ENCODE peak calls at places on chromosomes 2 and 18, in nine cellular contexts. C, Y, L, J, Q, Z, A, M and G are unnamed samples.

GRCh38 chr2:55144922-55145820 is 86.9 kb downstream of the CLHC1 start:
- DNase-seq in Y (no peak), A (no peak), Z (no peak), Q (no peak), C (no peak), J (no peak), M (no peak), L (no peak), G (no peak)

GRCh38 chr18:57921708-57922107 is 118.6 kb upstream of the ATP8B1 start:
- DNase-seq in Q (no peak), A (peak; percentile 16), M (no peak), J (no peak), C (no peak), L (no peak), Y (no peak), Z (peak; percentile 60), G (peak; percentile 5)

GRCh38 chr2:121356058-121356640 is 71.1 kb upstream of the TFCP2L1 start:
- DNase-seq in A (peak; percentile 83), J (no peak), Q (no peak), Y (no peak), Z (peak; percentile 69), M (peak; percentile 62), C (no peak), L (no peak), G (peak; percentile 79)

GRCh38 chr18:37565985-37566478 is 434 bp upstream of the CELF4 start:
- DNase-seq in A (peak; percentile 65), M (peak; percentile 60), Y (no peak), C (peak; percentile 82), Q (peak; percentile 77), Z (peak; percentile 5), L (peak; percentile 64), J (no peak), G (peak; percentile 54)

GRCh38 chr2:15757820-15758586 is 166.3 kb downstream of the DDX1 start:
- DNase-seq in M (peak; percentile 3), L (no peak), A (no peak), C (no peak), Q (no peak), J (no peak), Z (no peak), Y (no peak), G (no peak)

GRCh38 chr2:69116438-69116837 is 103.5 kb downstream of the ANTXR1 start:
- DNase-seq in Y (no peak), L (no peak), M (no peak), J (no peak), Q (no peak), A (peak; percentile 26), C (no peak), Z (peak; percentile 50), G (no peak)

GRCh38 chr2:140186201-140186775 is 1406.1 kb upstream of the NXPH2 start:
- DNase-seq in L (no peak), A (peak; percentile 58), M (no peak), Y (no peak), Z (no peak), Q (no peak), C (no peak), J (no peak), G (no peak)

GRCh38 chr2:22035333-22035964 is 911.7 kb downstream of the TDRD15 start:
- DNase-seq in M (no peak), Q (no peak), L (no peak), J (no peak), Z (no peak), C (no peak), A (peak; percentile 3), Y (no peak), G (no peak)

GRCh38 chr2:88206665-88207347 is 36.7 kb downstream of the THNSL2 start:
- DNase-seq in M (no peak), A (no peak), C (no peak), Q (no peak), L (no peak), J (no peak), Y (no peak), Z (no peak), G (no peak)

GRCh38 chr2:45862843-45863242 is 211.4 kb downstream of the PRKCE start:
- DNase-seq in J (no peak), C (no peak), Y (no peak), M (no peak), L (no peak), A (no peak), Q (no peak), Z (no peak), G (no peak)

GRCh38 chr2:144419218-144419617 is 100.7 kb downstream of the ZEB2 start:
- DNase-seq in L (no peak), Q (no peak), C (no peak), Z (no peak), J (no peak), M (no peak), Y (no peak), A (no peak), G (no peak)

GRCh38 chr2:96760986-96761832 is 507 bp downstream of the CNNM4 start:
- DNase-seq in M (peak; percentile 50), L (peak; percentile 72), Y (no peak), J (no peak), Z (no peak), A (peak; percentile 30), C (peak; percentile 90), Q (no peak), G (peak; percentile 30)

GRCh38 chr18:12086249-12086648 is 7.4 kb upstream of the ANKRD62 start:
- DNase-seq in Z (no peak), J (no peak), Q (no peak), A (no peak), L (no peak), Y (no peak), C (peak; percentile 77), M (no peak), G (no peak)

GRCh38 chr18:3692113-3692621 is 242.2 kb downstream of the TGIF1 start:
- DNase-seq in L (no peak), A (no peak), M (no peak), C (no peak), Y (no peak), J (no peak), Z (no peak), Q (no peak), G (no peak)

GRCh38 chr2:85409719-85410583 is at the start of gene CAPG:
- DNase-seq in L (peak; percentile 73), M (peak; percentile 68), A (no peak), Z (no peak), C (peak; percentile 93), Y (no peak), J (no peak), Q (no peak), G (no peak)

GRCh38 chr2:176079851-176080539 is 3.8 kb downstream of the EVX2 start:
- DNase-seq in Q (no peak), A (peak; percentile 23), J (no peak), Y (no peak), L (no peak), C (peak; percentile 68), M (peak; percentile 90), Z (peak; percentile 30), G (peak; percentile 59)

GRCh38 chr2:157182834-157183396 is 74.6 kb upstream of the GALNT5 start:
- DNase-seq in C (no peak), M (no peak), Q (no peak), Z (peak; percentile 97), L (no peak), Y (no peak), A (peak; percentile 94), J (no peak), G (no peak)

GRCh38 chr2:143525006-143525405 is 395.8 kb downstream of the ARHGAP15 start:
- DNase-seq in A (peak; percentile 30), Y (no peak), M (no peak), Z (peak; percentile 34), C (no peak), Q (no peak), J (no peak), L (no peak), G (no peak)

GRCh38 chr2:190783513-190784263 is 96.9 kb upstream of the GLS start:
- DNase-seq in C (no peak), Z (no peak), M (no peak), A (no peak), J (no peak), Q (no peak), L (no peak), Y (no peak), G (no peak)

GRCh38 chr18:23356915-23357421 is 96.1 kb upstream of the RIOK3 start:
- DNase-seq in Z (peak; percentile 55), L (no peak), Q (no peak), Y (no peak), A (peak; percentile 90), C (no peak), M (no peak), J (peak; percentile 0), G (no peak)

GRCh38 chr2:121910139-121910538 is 154.7 kb downstream of the TSN start:
- DNase-seq in M (no peak), J (no peak), L (no peak), A (peak; percentile 6), C (no peak), Y (no peak), Q (no peak), Z (peak; percentile 6), G (no peak)

GRCh38 chr2:111659361-111660281 is 224.4 kb downstream of the ANAPC1 start:
- DNase-seq in J (peak; percentile 75), Y (no peak), C (peak; percentile 91), L (peak; percentile 83), A (peak; percentile 89), Z (peak; percentile 85), Q (no peak), M (peak; percentile 73), G (peak; percentile 98)

GRCh38 chr2:38421274-38422056 is 44.4 kb upstream of the ATL2 start:
- DNase-seq in J (no peak), M (no peak), Q (no peak), C (no peak), Y (no peak), L (no peak), Z (no peak), A (no peak), G (peak; percentile 61)

GRCh38 chr18:35010983-35011382 is 30.2 kb upstream of the MAPRE2 start:
- DNase-seq in Q (no peak), Y (no peak), L (no peak), M (no peak), A (peak; percentile 66), Z (peak; percentile 10), C (no peak), J (no peak), G (no peak)

GRCh38 chr2:95402370-95403203 is at the start of gene FAHD2A:
- DNase-seq in A (peak; percentile 87), Q (peak; percentile 92), M (peak; percentile 93), C (peak; percentile 99), Z (peak; percentile 84), L (peak; percentile 98), Y (peak; percentile 92), J (peak; percentile 97), G (peak; percentile 95)

GRCh38 chr2:137000790-137001189 is 235.4 kb downstream of the THSD7B start:
- DNase-seq in C (no peak), Y (no peak), M (no peak), L (no peak), Z (no peak), Q (no peak), J (no peak), A (no peak), G (no peak)

GRCh38 chr2:200654823-200655222 is 69.0 kb downstream of the AOX1 start:
- DNase-seq in M (no peak), C (no peak), Q (no peak), Z (no peak), Y (no peak), A (no peak), J (no peak), L (no peak), G (no peak)

GRCh38 chr2:77521482-77521881 is 694 bp downstream of the LRRTM4 start:
- DNase-seq in L (no peak), Y (no peak), A (no peak), M (peak; percentile 50), J (no peak), Q (no peak), C (no peak), Z (no peak), G (no peak)

GRCh38 chr2:16394986-16395550 is 270.6 kb downstream of the CYRIA start:
- DNase-seq in A (no peak), C (no peak), Z (no peak), M (no peak), Y (no peak), Q (no peak), L (no peak), J (no peak), G (no peak)

GRCh38 chr2:196954001-196954400 is 27.5 kb upstream of the PGAP1 start:
- DNase-seq in C (no peak), Z (no peak), Q (no peak), J (no peak), M (no peak), Y (no peak), L (no peak), A (no peak), G (no peak)

GRCh38 chr18:6021341-6022088 is 126.2 kb upstream of the TMEM200C start:
- DNase-seq in Y (no peak), L (no peak), Z (no peak), M (no peak), A (no peak), J (no peak), Q (no peak), C (no peak), G (no peak)